ENCODE peak calls at places on chromosomes 11 and 22, in ten cellular contexts. L is testis; Q is right atrium auricular region; R is CD8-positive, alpha-beta memory T cell; V is ovary; G is gastrocnemius medialis; A is small intestine; N is effector memory CD4-positive, alpha-beta T cell; D is fibroblast of lung; Y is CD4-positive, alpha-beta T cell. T is an unnamed sample.

GRCh38 chr11:2129323-2129698 is 9.9 kb downstream of the IGF2 start:
- DNase-seq in N (no peak), A (no peak), Q (no peak), G (no peak), Y (no peak), L (no peak), R (no peak), V (no peak), D (no peak), T (no peak)

GRCh38 chr22:30005213-30005857 is 74.9 kb upstream of the HORMAD2 start:
- DNase-seq in Y (peak), G (peak), L (peak), A (peak), Q (peak), D (peak), R (peak), V (peak), N (peak), T (peak)

GRCh38 chr22:19842386-19843106 is 12.1 kb downstream of the GNB1L start:
- DNase-seq in G (no peak), A (no peak), N (no peak), Y (no peak), D (no peak), R (no peak), V (no peak), Q (peak), L (no peak), T (no peak)

GRCh38 chr11:47215366-47215925 is 672 bp downstream of the DDB2 start:
- DNase-seq in Y (no peak), Q (no peak), D (peak), V (no peak), G (no peak), R (no peak), L (no peak), N (no peak), A (no peak), T (no peak)

GRCh38 chr11:1260620-1261019 is 37.8 kb downstream of the MUC5B start:
- DNase-seq in Q (no peak), V (no peak), L (no peak), D (no peak), R (no peak), Y (no peak), N (no peak), A (no peak), G (no peak), T (no peak)

GRCh38 chr11:65316979-65317786 is 2.5 kb downstream of the CDC42EP2 start:
- DNase-seq in Q (peak), V (peak), G (peak), N (no peak), D (peak), A (peak), L (peak), Y (no peak), R (no peak), T (no peak)

GRCh38 chr11:59551651-59552521 is 40.5 kb downstream of the OR4D9 start:
- DNase-seq in Y (no peak), Q (no peak), D (peak), G (no peak), V (peak), R (no peak), N (no peak), L (peak), A (no peak), T (peak)

GRCh38 chr11:95715777-95716241 is 73.8 kb downstream of the FAM76B start:
- DNase-seq in A (no peak), D (no peak), R (no peak), Q (no peak), N (no peak), L (no peak), V (no peak), Y (peak), G (no peak), T (no peak)

GRCh38 chr11:11667056-11667455 is 45.3 kb upstream of the GALNT18 start:
- DNase-seq in Y (no peak), L (no peak), Q (no peak), G (no peak), N (no peak), A (no peak), D (peak), R (no peak), V (no peak), T (no peak)

GRCh38 chr22:46797355-46797754 is 34.9 kb downstream of the TBC1D22A start:
- DNase-seq in R (no peak), G (no peak), D (peak), V (no peak), A (peak), N (no peak), Q (no peak), Y (no peak), L (no peak), T (peak)

GRCh38 chr22:38941488-38941987 is 15.9 kb upstream of the APOBEC3A start:
- DNase-seq in D (no peak), A (no peak), L (peak), V (no peak), R (no peak), G (no peak), Q (no peak), N (no peak), Y (no peak), T (no peak)

GRCh38 chr11:66981976-66982578 is 7.0 kb downstream of the C11orf86 start:
- DNase-seq in A (peak), N (no peak), Q (peak), G (peak), Y (no peak), L (peak), R (no peak), V (peak), D (peak), T (peak)

GRCh38 chr22:38967451-38968450 is 10.3 kb downstream of the APOBEC3A start:
- DNase-seq in Y (no peak), V (no peak), R (no peak), D (no peak), Q (peak), L (no peak), A (no peak), N (no peak), G (peak), T (no peak)

GRCh38 chr22:25840883-25841282 is 98.9 kb downstream of the MYO18B start:
- DNase-seq in G (no peak), L (no peak), N (no peak), D (no peak), R (no peak), Y (no peak), Q (no peak), V (no peak), A (no peak), T (peak)

GRCh38 chr11:70192666-70193410 is 10.3 kb upstream of the FADD start:
- DNase-seq in V (no peak), Q (no peak), R (no peak), L (no peak), D (no peak), Y (no peak), G (peak), A (no peak), N (no peak), T (no peak)

GRCh38 chr22:46848227-46848626 is 85.8 kb downstream of the TBC1D22A start:
- DNase-seq in Q (peak), R (no peak), A (no peak), Y (no peak), L (no peak), D (peak), G (no peak), N (no peak), V (no peak), T (no peak)

GRCh38 chr22:44574057-44574456 is 76.0 kb upstream of the RTL6 start:
- DNase-seq in A (no peak), Q (no peak), N (no peak), V (peak), Y (no peak), R (no peak), D (peak), L (peak), G (no peak), T (peak)

GRCh38 chr22:17149073-17149815 is 9.8 kb downstream of the HDHD5 start:
- DNase-seq in A (peak), Y (no peak), L (no peak), V (no peak), G (no peak), N (no peak), D (no peak), R (no peak), Q (no peak), T (no peak)

GRCh38 chr11:76770642-76771445 is 12.3 kb upstream of the TSKU start:
- DNase-seq in V (peak), Y (no peak), A (peak), L (peak), Q (peak), D (peak), N (no peak), R (no peak), G (peak), T (peak)

GRCh38 chr11:95680169-95680929 is 109.2 kb downstream of the FAM76B start:
- DNase-seq in A (no peak), Q (no peak), G (no peak), D (peak), L (no peak), R (no peak), N (no peak), V (no peak), Y (no peak), T (no peak)

GRCh38 chr11:112163875-112164521 is at the start of gene IL18:
- DNase-seq in V (no peak), R (no peak), Q (no peak), A (peak), Y (no peak), D (no peak), G (peak), N (no peak), L (peak), T (no peak)

GRCh38 chr22:43389227-43389836 is 22.5 kb upstream of the MPPED1 start:
- DNase-seq in R (no peak), A (no peak), G (no peak), N (no peak), Y (no peak), D (no peak), L (no peak), Q (no peak), V (no peak), T (no peak)

GRCh38 chr11:63492441-63492840 is 1.5 kb upstream of the PLAAT5 start:
- DNase-seq in G (no peak), V (no peak), Q (no peak), D (no peak), L (no peak), R (no peak), N (no peak), A (no peak), Y (no peak), T (no peak)

DNA sequence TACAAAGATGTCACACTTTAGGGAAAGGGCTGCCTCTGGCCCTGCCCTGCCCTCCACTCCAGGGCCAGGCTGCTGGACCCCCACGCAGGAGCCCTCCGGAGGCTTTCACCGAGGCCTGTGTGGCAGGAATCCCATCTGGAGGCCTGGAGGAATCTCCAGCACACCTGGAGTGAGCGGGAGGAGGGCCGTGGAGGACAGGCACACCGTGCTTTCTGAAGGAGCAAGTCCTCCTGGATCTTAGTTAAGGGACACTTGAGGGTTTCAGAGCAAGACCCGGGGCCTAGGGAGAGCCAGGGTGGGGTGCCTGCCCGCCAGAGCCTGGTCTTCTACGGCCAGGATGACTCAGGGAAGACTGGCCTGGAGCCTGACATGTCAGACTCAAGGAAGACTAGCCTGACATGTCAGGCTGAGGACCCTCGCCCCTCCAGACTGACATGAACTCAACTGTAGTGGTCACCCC is 2.1 kb upstream of the PIM3 start:
- DNase-seq in A (no peak), D (no peak), G (peak), N (no peak), L (no peak), Q (no peak), R (no peak), Y (no peak), V (no peak), T (no peak)
- H3K27ac ChIP-seq in A (no peak), D (no peak), G (peak), N (no peak), L (no peak), Q (peak), R (no peak), Y (no peak), V (no peak), T (no peak)

GRCh38 chr11:74559110-74559933 is 33.1 kb upstream of the POLD3 start:
- DNase-seq in L (no peak), Q (no peak), N (no peak), G (no peak), V (no peak), D (no peak), Y (no peak), A (peak), R (no peak), T (no peak)
- H3K27ac ChIP-seq in L (no peak), Q (no peak), N (no peak), G (no peak), V (no peak), D (no peak), Y (no peak), A (peak), R (no peak), T (no peak)

GRCh38 chr11:134041791-134042696 is 26.8 kb upstream of the JAM3 start:
- DNase-seq in D (no peak), R (no peak), Q (no peak), V (no peak), Y (no peak), L (no peak), N (no peak), G (no peak), A (no peak), T (no peak)

GRCh38 chr11:134039726-134040385 is 29.0 kb upstream of the JAM3 start:
- DNase-seq in D (no peak), A (no peak), Y (no peak), Q (no peak), V (no peak), N (no peak), R (no peak), L (no peak), G (no peak), T (no peak)

GRCh38 chr11:134040386-134041297 is 28.2 kb upstream of the JAM3 start:
- DNase-seq in V (peak), R (no peak), L (no peak), Y (no peak), A (no peak), D (peak), G (no peak), Q (no peak), N (no peak), T (peak)

GRCh38 chr11:134038897-134039470 is 29.9 kb upstream of the JAM3 start:
- DNase-seq in D (no peak), G (peak), Q (no peak), A (no peak), N (no peak), R (no peak), L (peak), V (peak), Y (no peak), T (no peak)

GRCh38 chr11:134041349-134041748 is 27.5 kb upstream of the JAM3 start:
- DNase-seq in L (no peak), R (no peak), D (no peak), A (no peak), Q (no peak), Y (no peak), N (no peak), G (no peak), V (no peak), T (no peak)
- H3K27ac ChIP-seq in L (no peak), R (no peak), D (no peak), A (no peak), Q (peak), Y (no peak), N (no peak), G (no peak), V (peak), T (no peak)

GRCh38 chr22:37308385-37309200 is 26.3 kb downstream of the CYTH4 start:
- DNase-seq in Q (no peak), A (no peak), Y (no peak), N (no peak), R (no peak), D (no peak), L (no peak), G (no peak), V (no peak), T (no peak)

GRCh38 chr22:37310075-37310606 is 27.8 kb downstream of the CYTH4 start:
- DNase-seq in L (no peak), V (no peak), G (no peak), A (no peak), Q (no peak), D (no peak), N (no peak), R (no peak), Y (no peak), T (no peak)

GRCh38 chr22:37310815-37311595 is 28.7 kb downstream of the CYTH4 start:
- DNase-seq in L (no peak), R (no peak), V (no peak), Y (no peak), A (no peak), G (peak), N (no peak), D (no peak), Q (peak), T (no peak)

GRCh38 chr22:37311761-37312312 is 29.5 kb downstream of the CYTH4 start:
- DNase-seq in G (no peak), N (no peak), R (no peak), V (no peak), Y (no peak), Q (no peak), D (no peak), L (no peak), A (no peak), T (no peak)

GRCh38 chr22:37309221-37310074 is 27.1 kb downstream of the CYTH4 start:
- DNase-seq in G (peak), L (no peak), Y (peak), Q (no peak), N (no peak), D (no peak), A (peak), V (no peak), R (peak), T (no peak)
- H3K27ac ChIP-seq in G (no peak), L (no peak), Y (peak), Q (no peak), N (peak), D (no peak), A (peak), V (no peak), R (peak), T (no peak)

DNA sequence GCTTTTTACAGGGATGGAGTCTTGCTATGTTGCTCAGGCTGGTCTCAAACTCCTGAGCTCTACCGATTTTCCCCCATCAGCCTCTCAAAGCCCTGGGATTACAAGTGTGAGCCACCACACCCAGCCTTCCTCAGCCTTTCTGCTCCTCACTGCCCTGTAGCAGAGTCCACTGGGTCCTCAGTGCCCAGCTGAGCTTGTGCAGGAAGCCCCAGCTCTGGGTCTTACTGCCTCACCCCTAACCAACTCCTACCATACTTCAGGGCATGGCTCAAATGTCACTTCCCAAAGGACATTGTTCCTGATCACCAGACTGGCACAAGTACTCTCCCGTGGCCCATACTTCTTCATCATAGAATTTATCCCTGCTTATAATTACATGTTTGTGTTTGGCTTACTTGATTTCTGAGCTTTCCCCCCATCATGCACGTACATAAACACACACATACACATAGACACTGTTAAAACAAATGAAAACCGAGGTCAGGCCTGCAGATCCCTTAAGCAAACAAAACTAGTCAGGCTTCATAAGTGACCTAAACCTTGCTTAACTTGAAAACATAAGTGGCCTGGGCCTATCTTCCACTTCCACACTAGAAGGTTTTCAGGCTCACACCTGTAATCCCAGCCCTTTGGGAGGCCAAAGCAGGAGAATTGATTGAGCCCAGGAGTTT is 14.0 kb upstream of the SLC43A3 start:
- DNase-seq in D (no peak), Y (no peak), G (no peak), R (no peak), L (no peak), N (no peak), A (no peak), Q (no peak), V (no peak), T (no peak)
- H3K27ac ChIP-seq in D (no peak), Y (no peak), G (no peak), R (no peak), L (no peak), N (no peak), A (no peak), Q (no peak), V (no peak), T (no peak)

DNA sequence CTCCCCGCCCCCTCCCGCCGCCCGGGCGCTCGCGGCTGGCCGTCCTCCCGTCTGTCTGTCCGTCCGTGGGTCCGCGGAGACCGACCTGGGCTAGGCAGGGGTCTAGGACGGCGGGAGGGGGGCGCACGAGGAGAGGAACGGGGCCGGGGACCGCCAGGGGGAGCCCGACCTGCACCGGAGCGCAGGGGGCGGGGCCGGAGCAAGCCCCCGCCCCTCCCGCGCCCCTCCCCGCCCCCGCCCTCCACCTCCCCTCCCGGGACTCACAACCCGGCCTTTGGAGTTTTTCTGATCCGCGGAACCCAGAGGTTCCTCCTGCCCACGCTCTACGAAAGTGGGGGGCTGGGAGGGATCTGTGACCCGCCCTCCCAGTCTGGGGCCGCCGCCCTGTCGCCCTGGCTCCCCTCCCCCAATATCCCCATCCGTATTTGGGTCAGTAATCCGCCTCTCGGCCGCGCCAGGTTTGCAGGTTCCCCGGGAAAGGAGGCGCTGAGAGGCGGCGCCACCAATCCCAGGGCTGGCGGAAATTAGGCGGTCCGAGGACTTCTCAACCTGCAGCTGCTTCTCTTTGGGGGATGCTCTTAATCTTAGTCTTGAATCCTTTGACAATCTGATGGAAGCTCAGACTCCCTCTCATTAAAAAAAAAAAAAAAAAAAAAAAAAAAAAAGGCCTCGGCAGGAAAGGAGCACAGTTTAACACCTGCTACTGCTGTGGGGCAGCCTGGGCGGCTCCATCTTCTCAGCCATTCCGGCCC is 922 bp upstream of the KCNJ11 start:
- DNase-seq in D (peak), L (peak), R (peak), Q (no peak), N (peak), A (peak), V (peak), G (peak), Y (peak), T (no peak)
- H3K27ac ChIP-seq in D (no peak), L (no peak), R (no peak), Q (peak), N (no peak), A (no peak), V (no peak), G (peak), Y (no peak), T (no peak)

GRCh38 chr22:22006596-22006990 is 24.0 kb upstream of the TOP3B start:
- DNase-seq in V (no peak), R (no peak), N (no peak), Y (no peak), Q (no peak), A (no peak), D (no peak), L (no peak), G (no peak), T (no peak)

GRCh38 chr22:22013559-22014284 is 31.1 kb upstream of the TOP3B start:
- DNase-seq in Y (no peak), D (no peak), L (no peak), Q (no peak), R (no peak), A (no peak), G (no peak), N (no peak), V (no peak), T (no peak)

GRCh38 chr22:22011964-22012363 is 29.4 kb upstream of the TOP3B start:
- DNase-seq in Y (no peak), A (no peak), D (no peak), R (no peak), V (no peak), Q (no peak), L (no peak), G (no peak), N (no peak), T (no peak)

GRCh38 chr22:22009661-22010060 is 27.1 kb upstream of the TOP3B start:
- DNase-seq in L (no peak), V (no peak), D (no peak), Q (no peak), R (no peak), A (no peak), N (no peak), G (no peak), Y (no peak), T (no peak)

DNA sequence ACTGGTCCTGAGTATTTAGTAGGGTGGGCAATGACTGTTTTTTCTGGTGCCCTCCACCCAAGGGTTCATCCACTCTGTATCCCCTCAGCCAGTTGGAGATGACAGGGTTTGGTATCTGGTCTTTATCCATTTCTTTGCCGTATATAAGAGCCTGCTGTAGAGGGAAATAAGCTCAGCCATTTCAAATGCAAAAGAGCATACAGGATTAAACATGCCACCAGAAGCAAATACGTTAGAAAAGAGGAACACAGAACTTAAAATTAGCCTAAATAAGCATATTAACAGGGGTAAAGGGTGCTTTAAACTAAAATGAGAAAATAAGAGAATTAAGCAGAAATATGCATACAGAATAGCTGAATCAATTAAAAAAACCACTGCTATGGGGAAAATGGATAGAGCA is 27.8 kb upstream of the TOP3B start:
- DNase-seq in L (no peak), Y (no peak), V (no peak), R (no peak), Q (no peak), N (no peak), G (no peak), D (no peak), A (no peak), T (no peak)
- H3K27ac ChIP-seq in L (no peak), Y (no peak), V (no peak), R (no peak), Q (no peak), N (no peak), G (no peak), D (no peak), A (no peak), T (no peak)

T was measured in SJSA1.